ENCODE peak calls at places on chromosomes 12 and 14, in five cellular contexts. O is suprapubic skin, W is WTC11, D is brain microvascular endothelial cell, K is neural progenitor cell. I is an unnamed sample.

GRCh38 chr12:724194-724855 is 28.1 kb upstream of the WNK1 start:
- DNase-seq in O (no peak), W (no peak), D (no peak), K (no peak), I (no peak)

GRCh38 chr12:32788405-32788804 is 32.7 kb upstream of the YARS2 start:
- DNase-seq in O (no peak), W (no peak), D (no peak), K (no peak), I (no peak)

GRCh38 chr14:92160619-92161018 is 38.9 kb downstream of the CPSF2 start:
- DNase-seq in O (no peak), W (no peak), D (peak), K (no peak), I (no peak)

GRCh38 chr14:31291210-31291609 is 83.6 kb upstream of the HECTD1 start:
- DNase-seq in O (no peak), W (no peak), D (no peak), K (no peak), I (no peak)

GRCh38 chr12:116015525-116015924 is 262.0 kb downstream of the MED13L start:
- DNase-seq in O (no peak), W (no peak), D (peak), K (peak), I (no peak)

GRCh38 chr12:85036241-85036707 is at the start of the genes LRRIQ1 and TSPAN19:
- DNase-seq in O (peak), W (peak), D (peak), K (peak), I (no peak)

GRCh38 chr12:65443038-65443437 is 164.6 kb downstream of the MSRB3 start:
- DNase-seq in O (no peak), W (no peak), D (no peak), K (no peak), I (no peak)

GRCh38 chr14:27242874-27243273 is 645.0 kb upstream of the NOVA1 start:
- DNase-seq in O (no peak), W (no peak), D (no peak), K (no peak), I (no peak)

GRCh38 chr14:41642402-41643195 is 35.9 kb downstream of the LRFN5 start:
- DNase-seq in O (no peak), W (no peak), D (no peak), K (no peak), I (no peak)

GRCh38 chr12:11651785-11652184 is 2.3 kb downstream of the ETV6 start:
- DNase-seq in O (no peak), W (no peak), D (no peak), K (no peak), I (no peak)

GRCh38 chr12:46370792-46371717 is 1.5 kb downstream of the SLC38A2 start:
- DNase-seq in O (peak), W (peak), D (peak), K (peak), I (no peak)

GRCh38 chr14:21227981-21228380 is 41.3 kb downstream of the HNRNPC start:
- DNase-seq in O (no peak), W (no peak), D (no peak), K (no peak), I (no peak)

GRCh38 chr12:78584695-78585094 is 279.9 kb upstream of the SYT1 start:
- DNase-seq in O (no peak), W (peak), D (no peak), K (peak), I (no peak)

GRCh38 chr12:53172352-53172751 is 8.2 kb upstream of the ZNF740 start:
- DNase-seq in O (no peak), W (no peak), D (peak), K (no peak), I (no peak)

GRCh38 chr12:45215419-45216296 is at the start of gene ANO6:
- DNase-seq in O (peak), W (peak), D (peak), K (peak), I (no peak)
- TF ChIP-seq CTCF in O (no peak), W (no peak), D (peak), K (peak), I (peak)

DNA sequence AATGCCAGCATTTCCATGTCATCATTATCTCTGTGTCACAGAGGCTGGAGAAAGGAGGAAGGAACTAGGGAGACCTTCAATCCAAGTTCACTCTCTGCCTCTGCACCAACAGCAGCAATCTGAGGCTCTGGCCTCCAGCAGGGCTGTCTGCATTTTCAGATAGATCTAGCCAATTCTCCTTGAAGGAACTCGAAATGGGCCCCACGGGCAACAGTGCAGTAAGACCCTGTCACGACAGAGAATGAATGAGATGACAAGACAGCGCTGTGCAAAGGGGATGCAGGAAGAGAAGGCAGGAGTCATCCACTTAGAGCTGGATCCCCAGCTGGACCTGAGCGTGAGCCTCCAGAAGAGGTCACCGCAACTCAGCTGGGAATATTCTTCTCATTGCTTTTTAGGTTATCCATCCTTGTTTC is 183.7 kb upstream of the GZMB start:
- DNase-seq in O (no peak), W (no peak), D (no peak), K (peak), I (no peak)
- TF ChIP-seq CTCF in O (no peak), W (no peak), D (peak), K (peak), I (no peak)

GRCh38 chr12:118853634-118854033 is 127.7 kb upstream of the SRRM4 start:
- DNase-seq in O (no peak), W (peak), D (no peak), K (peak), I (no peak)
- TF ChIP-seq CTCF in O (no peak), W (no peak), D (no peak), K (peak), I (no peak)

GRCh38 chr14:103104654-103105511 is 10.4 kb downstream of the EXOC3L4 start:
- DNase-seq in O (no peak), W (peak), D (no peak), K (peak), I (no peak)
- TF ChIP-seq CTCF in O (peak), W (peak), D (peak), K (peak), I (peak)

GRCh38 chr14:34460841-34461240 is 1.2 kb downstream of the SPTSSA start:
- DNase-seq in O (no peak), W (no peak), D (no peak), K (peak), I (no peak)
- TF ChIP-seq CTCF in O (no peak), W (no peak), D (no peak), K (no peak), I (no peak)

DNA sequence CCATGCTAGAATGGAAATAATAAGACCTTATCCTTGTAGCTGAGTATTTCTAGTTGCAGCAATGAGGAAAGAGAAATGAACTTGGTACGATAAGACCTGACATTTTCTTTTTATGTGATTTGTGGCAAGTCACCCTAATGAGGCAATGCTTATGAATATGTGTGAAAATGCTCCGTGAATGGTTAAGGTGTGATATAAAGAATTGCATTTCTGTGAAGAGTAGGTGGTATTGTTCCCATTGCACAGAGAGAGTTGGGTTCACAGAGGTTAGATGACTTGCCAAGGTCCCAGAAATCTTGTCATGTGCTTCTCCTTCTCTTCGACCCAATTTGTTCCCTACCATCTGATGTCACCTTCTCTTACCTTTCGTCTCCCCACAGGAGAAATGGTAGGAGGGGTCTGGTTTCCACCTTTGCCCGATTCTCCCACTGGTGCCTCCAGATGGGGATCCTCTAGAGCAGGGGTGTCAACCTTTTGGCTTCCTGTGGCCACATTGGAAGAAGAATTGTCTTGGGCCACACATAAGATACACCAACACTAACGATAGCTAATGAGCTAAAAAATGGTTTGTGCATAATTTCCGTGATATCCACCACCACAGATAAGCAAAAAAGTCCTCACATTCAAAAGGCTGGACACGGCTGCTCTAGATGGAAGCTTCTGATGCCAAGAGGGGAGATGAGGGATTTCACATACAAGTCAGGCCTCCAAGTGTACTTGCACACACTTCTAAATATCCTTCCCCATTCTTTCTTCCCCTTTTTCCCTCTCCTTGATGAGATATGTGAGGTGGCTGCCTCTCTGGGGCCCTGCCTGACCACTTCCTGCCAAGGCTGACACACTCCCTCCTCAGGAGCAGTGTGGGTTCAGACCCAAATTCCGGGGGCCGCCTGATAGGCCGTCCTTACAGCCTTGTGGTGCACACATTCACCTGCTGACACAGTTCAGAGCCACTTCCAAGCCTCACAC is 96.1 kb downstream of the PLXNC1 start:
- DNase-seq in O (no peak), W (no peak), D (no peak), K (no peak), I (no peak)
- TF ChIP-seq CTCF in O (no peak), W (no peak), D (no peak), K (no peak), I (no peak)

GRCh38 chr14:22316473-22316872 is 272.6 kb downstream of the DAD1 start:
- DNase-seq in O (no peak), W (no peak), D (no peak), K (no peak), I (no peak)

GRCh38 chr14:22315336-22315735 is 273.7 kb downstream of the DAD1 start:
- DNase-seq in O (no peak), W (no peak), D (no peak), K (no peak), I (no peak)

GRCh38 chr14:22319526-22320352 is 269.3 kb downstream of the DAD1 start:
- DNase-seq in O (no peak), W (peak), D (peak), K (peak), I (no peak)

GRCh38 chr14:22318951-22319350 is 270.1 kb downstream of the DAD1 start:
- DNase-seq in O (no peak), W (no peak), D (no peak), K (no peak), I (no peak)

GRCh38 chr14:22320353-22320733 is 268.7 kb downstream of the DAD1 start:
- DNase-seq in O (no peak), W (no peak), D (no peak), K (no peak), I (no peak)
- TF ChIP-seq CTCF in O (no peak), W (no peak), D (no peak), K (no peak), I (no peak)

I was measured in vagina.